ENCODE peak calls at places on chromosome 21, in seven cellular contexts. C is HFF-Myc, H is PC-3, T is transverse colon, W is keratinocyte, E is lower leg skin, F is WTC11. J is an unnamed sample.

GRCh38 chr21:38938343-38938742 is 132.6 kb downstream of the ETS2 start:
- DNase-seq in C (no peak), F (no peak), E (no peak), H (no peak), T (no peak), W (no peak), J (peak; percentile 52)

GRCh38 chr21:43867332-43867703 is 2.3 kb downstream of the AGPAT3 start:
- DNase-seq in E (no peak), H (no peak), C (no peak), F (no peak), T (no peak), W (no peak), J (no peak)

GRCh38 chr21:45479691-45480675 is 62.3 kb downstream of the SLC19A1 start:
- DNase-seq in H (no peak), C (no peak), E (no peak), T (no peak), W (no peak), F (no peak), J (no peak)

GRCh38 chr21:14275806-14276205 is 59.8 kb downstream of the RBM11 start:
- DNase-seq in F (no peak), W (no peak), H (no peak), C (no peak), E (no peak), T (no peak), J (no peak)

GRCh38 chr21:43657355-43658093 is 1.8 kb downstream of the HSF2BP start:
- DNase-seq in W (no peak), E (no peak), C (no peak), F (no peak), H (no peak), T (no peak), J (no peak)

GRCh38 chr21:23223882-23224281 is 2225.7 kb downstream of the NCAM2 start:
- DNase-seq in F (peak; percentile 11), H (no peak), W (no peak), E (no peak), C (no peak), T (no peak), J (no peak)

GRCh38 chr21:29232601-29233541 is 65.9 kb upstream of the BACH1 start:
- DNase-seq in H (peak; percentile 61), E (no peak), T (no peak), F (no peak), C (no peak), W (no peak), J (peak; percentile 56)

GRCh38 chr21:21101911-21102310 is 103.7 kb downstream of the NCAM2 start:
- DNase-seq in W (no peak), T (no peak), H (peak; percentile 48), E (no peak), C (no peak), F (peak; percentile 25), J (peak; percentile 60)

GRCh38 chr21:15729346-15729673 is 472 bp upstream of the USP25 start:
- DNase-seq in C (no peak), T (no peak), F (no peak), H (no peak), W (no peak), E (no peak), J (no peak)

GRCh38 chr21:29571949-29572348 is 273.2 kb downstream of the BACH1 start:
- DNase-seq in F (no peak), C (no peak), H (no peak), E (no peak), T (no peak), W (no peak), J (no peak)

GRCh38 chr21:38869946-38870345 is 64.2 kb downstream of the ETS2 start:
- DNase-seq in C (no peak), E (no peak), H (no peak), W (no peak), F (no peak), T (no peak), J (peak; percentile 41)

GRCh38 chr21:28991861-28992525 is 684 bp downstream of the LTN1 start:
- DNase-seq in C (no peak), T (no peak), E (no peak), F (no peak), W (no peak), H (no peak), J (no peak)

GRCh38 chr21:32300117-32300681 is 1.5 kb downstream of the MRAP start:
- DNase-seq in W (no peak), E (no peak), F (no peak), C (no peak), T (no peak), H (no peak), J (no peak)

GRCh38 chr21:45548711-45549491 is 6.7 kb upstream of the SLC19A1 start:
- DNase-seq in H (no peak), T (no peak), E (no peak), C (no peak), W (no peak), F (no peak), J (no peak)

GRCh38 chr21:27561116-27561515 is 594.2 kb upstream of the ADAMTS5 start:
- DNase-seq in H (no peak), F (no peak), W (no peak), E (peak; percentile 15), T (peak; percentile 11), C (no peak), J (no peak)

GRCh38 chr21:42855143-42855936 is 24.0 kb downstream of the WDR4 start:
- DNase-seq in T (no peak), H (no peak), W (no peak), F (no peak), E (no peak), C (no peak), J (no peak)

GRCh38 chr21:15731243-15731613 is 1.4 kb downstream of the USP25 start:
- DNase-seq in T (no peak), C (no peak), W (no peak), F (no peak), E (no peak), H (peak; percentile 86), J (no peak)

GRCh38 chr21:46438241-46438640 is 20.4 kb upstream of the DIP2A start:
- DNase-seq in F (no peak), E (no peak), H (no peak), T (no peak), C (no peak), W (no peak), J (no peak)

GRCh38 chr21:14773777-14774345 is 227.7 kb upstream of the SAMSN1 start:
- DNase-seq in T (peak; percentile 83), F (peak; percentile 78), E (no peak), H (peak; percentile 77), W (no peak), C (no peak), J (peak; percentile 20)

GRCh38 chr21:45528981-45529784 is 13.1 kb downstream of the SLC19A1 start:
- DNase-seq in T (peak; percentile 5), W (no peak), C (no peak), E (no peak), H (no peak), F (no peak), J (no peak)

GRCh38 chr21:39108291-39109162 is 74.7 kb downstream of the PSMG1 start:
- DNase-seq in E (no peak), T (no peak), F (no peak), W (no peak), H (no peak), C (no peak), J (no peak)

GRCh38 chr21:42684109-42684916 is 30.9 kb downstream of the PDE9A start:
- DNase-seq in W (no peak), C (no peak), T (no peak), F (no peak), E (no peak), H (peak; percentile 28), J (no peak)

GRCh38 chr21:26060335-26061115 is 110.0 kb downstream of the APP start:
- DNase-seq in C (no peak), E (no peak), T (no peak), F (no peak), W (no peak), H (no peak), J (no peak)

DNA sequence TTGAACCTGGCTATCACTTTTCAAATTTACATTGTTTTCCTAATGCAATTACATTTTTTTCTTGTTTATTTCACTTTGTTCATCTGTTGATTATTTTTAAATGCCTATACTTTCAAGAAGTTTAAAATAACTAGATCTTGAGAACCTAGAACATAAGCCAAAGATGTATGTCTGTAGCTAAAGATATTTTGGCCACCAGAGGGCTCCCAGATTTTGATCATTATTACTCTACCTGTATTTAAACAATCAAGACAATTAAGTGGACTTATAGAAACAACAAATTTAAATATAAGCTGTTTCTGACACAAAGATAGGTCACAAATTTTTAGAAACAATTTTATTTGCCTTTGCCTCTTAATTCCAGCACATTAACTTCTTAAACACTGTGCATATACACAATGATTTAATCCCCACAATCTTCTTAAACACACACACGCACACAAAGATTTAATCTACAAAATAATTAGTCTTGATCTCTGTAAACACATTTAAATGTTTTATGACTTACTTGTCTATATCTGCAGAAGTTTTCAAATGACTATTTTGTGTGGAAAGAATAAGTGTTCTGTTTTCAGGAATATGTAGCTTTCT is 380.0 kb downstream of the DSCAM start:
- DNase-seq in C (no peak), F (no peak), T (no peak), H (peak; percentile 60), E (no peak), W (no peak), J (peak; percentile 1)
- TF ChIP-seq CTCF in C (peak; percentile 13), F (no peak), T (no peak), H (peak; percentile 79), E (no peak), W (no peak), J (no peak)

GRCh38 chr21:17903029-17903806 is 84.1 kb upstream of the C21orf91 start:
- DNase-seq in T (no peak), E (no peak), W (no peak), F (no peak), C (no peak), H (peak; percentile 73), J (peak; percentile 67)
- TF ChIP-seq CTCF in T (no peak), E (no peak), W (no peak), F (no peak), C (no peak), H (peak; percentile 49), J (no peak)

DNA sequence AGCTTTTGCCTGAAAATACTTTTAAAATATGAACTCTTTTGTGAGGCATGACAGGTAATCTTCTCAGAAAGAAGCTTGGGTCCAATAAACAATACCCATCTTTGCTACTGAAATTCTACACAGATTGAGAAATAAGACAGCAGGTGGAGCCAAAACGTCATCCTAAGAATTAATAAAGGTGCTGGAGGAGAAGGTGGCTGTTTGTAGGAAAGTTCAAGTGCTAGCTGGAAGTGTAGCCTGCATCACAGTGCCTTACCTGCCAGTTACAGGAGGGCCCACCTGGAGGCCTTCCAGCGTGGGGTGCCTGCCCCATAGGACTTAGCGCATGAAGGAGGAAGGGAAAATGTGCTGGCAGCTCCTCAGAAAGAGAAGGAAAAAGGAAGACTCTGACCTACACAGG is 93.7 kb downstream of the TTC3 start:
- DNase-seq in T (no peak), C (no peak), H (peak; percentile 58), F (no peak), W (no peak), E (no peak), J (no peak)
- TF ChIP-seq CTCF in T (no peak), C (peak; percentile 3), H (peak; percentile 68), F (no peak), W (peak; percentile 21), E (no peak), J (no peak)

DNA sequence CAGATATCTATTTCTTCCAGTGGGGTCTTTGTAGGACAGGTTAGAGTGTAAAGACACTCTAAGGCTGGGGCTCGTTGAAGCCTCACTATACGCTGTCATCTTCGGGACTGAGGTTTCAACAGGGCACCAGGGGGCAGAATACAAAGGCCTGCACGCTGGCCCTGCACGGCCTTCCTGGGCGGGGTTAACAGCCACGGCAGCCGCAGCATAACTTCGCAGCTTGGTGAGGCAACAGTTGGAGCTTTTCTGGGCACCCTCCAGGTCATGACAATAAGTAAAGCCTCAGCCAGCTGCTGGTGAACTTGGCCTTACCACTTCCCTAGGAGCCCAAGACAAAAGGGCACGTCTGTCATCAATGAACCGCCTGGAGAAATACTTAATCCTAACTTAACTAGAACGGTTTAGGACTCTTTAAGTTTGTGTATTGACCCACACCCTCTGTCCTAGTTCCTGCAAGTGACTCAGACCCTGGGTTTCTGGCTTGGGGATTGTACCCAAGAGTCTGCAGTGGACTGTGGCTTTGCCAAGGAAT is 2.3 kb upstream of the RUNX1 start:
- DNase-seq in C (peak; percentile 21), W (no peak), F (peak; percentile 79), T (peak; percentile 89), H (peak; percentile 97), E (peak; percentile 84), J (peak; percentile 91)
- TF ChIP-seq CTCF in C (peak; percentile 46), W (peak; percentile 40), F (no peak), T (peak; percentile 64), H (peak; percentile 88), E (no peak), J (peak; percentile 68)